ENCODE peak calls at places on chromosomes 2 and 18, in four cellular contexts. L is DMS153, Q is NCI-H1694, U is AG20443. N is an unnamed sample.

GRCh38 chr2:95166065-95166763 is 605 bp downstream of the ZNF2 start:
- DNase-seq in L (no peak), Q (no peak), U (no peak), N (peak)

GRCh38 chr18:13390196-13390595 is 171.6 kb downstream of the LDLRAD4 start:
- DNase-seq in U (no peak), L (no peak), Q (no peak), N (peak)

GRCh38 chr2:120632796-120633646 is 102.6 kb upstream of the GLI2 start:
- DNase-seq in Q (no peak), L (no peak), U (no peak), N (peak)

GRCh38 chr18:70468861-70469570 is 180.2 kb downstream of the SOCS6 start:
- DNase-seq in Q (no peak), L (no peak), U (no peak), N (no peak)

GRCh38 chr2:3626817-3627499 is 31.0 kb upstream of the ALLC start:
- DNase-seq in Q (no peak), L (no peak), U (no peak), N (peak)

GRCh38 chr2:205868773-205869333 is 186.6 kb downstream of the NRP2 start:
- DNase-seq in U (peak), L (no peak), Q (no peak), N (peak)

GRCh38 chr2:220300806-220301205 is 673.4 kb downstream of the SLC4A3 start:
- DNase-seq in U (no peak), Q (no peak), L (no peak), N (no peak)

GRCh38 chr18:53861185-53861584 is 363.3 kb downstream of the MBD2 start:
- DNase-seq in U (no peak), L (no peak), Q (no peak), N (no peak)

GRCh38 chr2:186728631-186729030 is 34.8 kb downstream of the FAM171B start:
- DNase-seq in L (no peak), U (no peak), Q (no peak), N (no peak)

GRCh38 chr18:12702221-12703095 is at the start of the genes CEP76 and PSMG2:
- DNase-seq in L (peak), U (peak), Q (peak), N (peak)

GRCh38 chr2:85134255-85135065 is 1.3 kb downstream of the TCF7L1 start:
- DNase-seq in L (no peak), Q (no peak), U (peak), N (peak)

GRCh38 chr2:6580982-6581381 is 284.7 kb downstream of the CMPK2 start:
- DNase-seq in L (no peak), Q (no peak), U (no peak), N (no peak)

GRCh38 chr2:169109502-169110409 is 40.4 kb downstream of the DHRS9 start:
- DNase-seq in Q (peak), U (peak), L (peak), N (peak)